ENCODE peak calls at places on chromosome 5, in seven cellular contexts. H is occipital lobe, J is AG09319, D is endothelial cell, V is WTC11, P is IMR-90, Z is NCI-H1092. G is an unnamed sample.

GRCh38 chr5:157286761-157287211 is 20.9 kb downstream of the CYFIP2 start:
- DNase-seq in D (no peak), J (no peak), P (no peak), V (no peak), H (no peak), Z (no peak), G (no peak)

GRCh38 chr5:131382407-131383395 is 118.8 kb downstream of the CDC42SE2 start:
- DNase-seq in V (peak; percentile 12), Z (no peak), H (no peak), J (no peak), D (no peak), P (peak; percentile 58), G (no peak)

GRCh38 chr5:35777358-35778087 is 79.2 kb upstream of the IL7R start:
- DNase-seq in Z (peak; percentile 59), D (peak; percentile 72), P (peak; percentile 83), H (no peak), V (peak; percentile 68), J (peak; percentile 64), G (no peak)

GRCh38 chr5:16321284-16321683 is 141.7 kb upstream of the MARCHF11 start:
- DNase-seq in D (no peak), H (no peak), V (no peak), J (no peak), Z (no peak), P (no peak), G (no peak)

GRCh38 chr5:22835630-22836029 is 17.5 kb downstream of the CDH12 start:
- DNase-seq in J (no peak), Z (peak; percentile 81), H (no peak), D (no peak), P (no peak), V (no peak), G (no peak)

GRCh38 chr5:57887851-57888621 is 405.4 kb upstream of the ACTBL2 start:
- DNase-seq in Z (peak; percentile 2), D (peak; percentile 48), J (peak; percentile 37), H (peak; percentile 20), V (peak; percentile 35), P (peak; percentile 69), G (no peak)

GRCh38 chr5:159210306-159210722 is 961 bp upstream of the RNF145 start:
- DNase-seq in D (no peak), Z (no peak), P (no peak), H (no peak), J (no peak), V (no peak), G (no peak)

GRCh38 chr5:43066231-43066798 is 26.2 kb upstream of the ANXA2R start:
- DNase-seq in P (peak; percentile 69), H (peak; percentile 74), J (peak; percentile 38), D (peak; percentile 68), Z (peak; percentile 43), V (peak; percentile 80), G (peak; percentile 94)

GRCh38 chr5:6378128-6379023 is at the start of gene MED10:
- DNase-seq in J (peak; percentile 80), P (peak; percentile 91), V (peak; percentile 97), Z (peak; percentile 86), H (peak; percentile 93), D (peak; percentile 91), G (peak; percentile 99)

GRCh38 chr5:25754895-25755294 is 1110.1 kb upstream of the CDH10 start:
- DNase-seq in P (no peak), Z (no peak), J (no peak), H (no peak), V (no peak), D (no peak), G (no peak)

GRCh38 chr5:76542887-76543690 is 80.1 kb downstream of the F2RL2 start:
- DNase-seq in H (no peak), V (no peak), D (no peak), Z (no peak), P (peak; percentile 18), J (no peak), G (no peak)

GRCh38 chr5:154384480-154385235 is 61.1 kb upstream of the SAP30L start:
- DNase-seq in P (no peak), H (no peak), Z (no peak), J (no peak), D (no peak), V (no peak), G (no peak)

GRCh38 chr5:146539973-146540372 is 24.0 kb upstream of the GPR151 start:
- DNase-seq in H (no peak), D (no peak), Z (no peak), V (no peak), J (no peak), P (no peak), G (no peak)

GRCh38 chr5:132483661-132484385 is 6.8 kb downstream of the IRF1 start:
- DNase-seq in P (no peak), V (no peak), H (no peak), Z (no peak), D (no peak), J (no peak), G (peak; percentile 56)

GRCh38 chr5:16773990-16774389 is 157.2 kb upstream of the RETREG1 start:
- DNase-seq in D (no peak), H (no peak), P (peak; percentile 31), Z (no peak), J (no peak), V (no peak), G (no peak)

GRCh38 chr5:96778409-96778808 is 29.3 kb downstream of the ERAP1 start:
- DNase-seq in J (no peak), P (no peak), Z (no peak), H (no peak), D (no peak), V (no peak), G (no peak)

GRCh38 chr5:146051678-146052077 is 53.7 kb downstream of the PLAC8L1 start:
- DNase-seq in Z (no peak), P (peak; percentile 85), V (no peak), D (no peak), H (peak; percentile 14), J (no peak), G (no peak)

GRCh38 chr5:159178978-159179377 is 30.4 kb downstream of the RNF145 start:
- DNase-seq in V (no peak), H (no peak), D (no peak), P (peak; percentile 99), Z (no peak), J (peak; percentile 84), G (no peak)

GRCh38 chr5:115086473-115086872 is 83.2 kb downstream of the TRIM36 start:
- DNase-seq in J (no peak), V (no peak), H (no peak), Z (no peak), P (no peak), D (no peak), G (no peak)

GRCh38 chr5:139700711-139701693 is 52.9 kb downstream of the CXXC5 start:
- DNase-seq in J (no peak), D (no peak), H (no peak), Z (no peak), P (no peak), V (peak; percentile 76), G (no peak)

GRCh38 chr5:307794-308579 is 13.5 kb upstream of the AHRR start:
- DNase-seq in Z (no peak), P (no peak), V (no peak), D (no peak), H (no peak), J (no peak), G (no peak)

GRCh38 chr5:10133830-10134229 is 115.9 kb downstream of the ATPSCKMT start:
- DNase-seq in H (no peak), V (no peak), J (no peak), D (no peak), Z (no peak), P (peak; percentile 16), G (no peak)

GRCh38 chr5:83118471-83118870 is 41.1 kb downstream of the XRCC4 start:
- DNase-seq in Z (no peak), D (no peak), J (no peak), P (no peak), V (no peak), H (no peak), G (no peak)

GRCh38 chr5:132293992-132294727 is at the start of gene SLC22A4:
- DNase-seq in P (peak; percentile 92), Z (peak; percentile 76), V (peak; percentile 89), D (peak; percentile 83), H (peak; percentile 88), J (peak; percentile 80), G (peak; percentile 98)

G was measured in posterior vena cava.